ENCODE peak calls at places on chromosomes 7 and 10, in eight cellular contexts. J, S, W, R, X, P, E and L are unnamed samples.

GRCh38 chr10:112221545-112221944 is 38.0 kb upstream of the GPAM start:
- DNase-seq in W (no peak), E (no peak), R (no peak), X (no peak), J (no peak), P (no peak), S (no peak), L (no peak)

GRCh38 chr7:23246540-23246939 is at the start of gene GPNMB:
- DNase-seq in S (no peak), X (no peak), R (peak; percentile 81), J (peak; percentile 17), E (no peak), P (no peak), W (peak; percentile 49), L (no peak)

GRCh38 chr7:123075838-123076462 is 80.5 kb upstream of the TAS2R16 start:
- DNase-seq in W (no peak), R (no peak), X (no peak), P (no peak), E (no peak), J (no peak), S (no peak), L (no peak)

GRCh38 chr10:128526793-128527375 is 400.7 kb upstream of the MKI67 start:
- DNase-seq in E (no peak), X (no peak), R (no peak), S (no peak), P (no peak), J (no peak), W (no peak), L (no peak)

GRCh38 chr10:63166742-63167258 is 33.7 kb downstream of the NRBF2 start:
- DNase-seq in J (no peak), E (peak; percentile 57), X (no peak), R (no peak), P (peak; percentile 74), S (no peak), W (peak; percentile 87), L (no peak)

GRCh38 chr7:129522088-129522970 is 20.0 kb downstream of the SMKR1 start:
- DNase-seq in R (no peak), W (peak; percentile 73), X (peak; percentile 49), E (no peak), S (no peak), P (no peak), J (no peak), L (no peak)

GRCh38 chr7:79217468-79217867 is 236.0 kb downstream of the MAGI2 start:
- DNase-seq in W (no peak), J (no peak), R (no peak), P (peak; percentile 56), E (no peak), S (no peak), X (no peak), L (no peak)

GRCh38 chr7:31373337-31374289 is 33.1 kb upstream of the NEUROD6 start:
- DNase-seq in X (no peak), R (no peak), E (peak; percentile 61), J (peak; percentile 20), P (peak; percentile 34), S (peak; percentile 56), W (peak; percentile 88), L (no peak)

GRCh38 chr10:74021248-74022055 is 23.5 kb downstream of the VCL start:
- DNase-seq in S (no peak), W (no peak), E (no peak), J (no peak), R (no peak), P (no peak), X (no peak), L (no peak)

GRCh38 chr10:53379951-53380350 is 607.4 kb upstream of the MBL2 start:
- DNase-seq in S (no peak), W (no peak), J (no peak), R (no peak), X (no peak), E (no peak), P (no peak), L (no peak)

GRCh38 chr7:134327896-134328295 is 11.2 kb upstream of the SLC35B4 start:
- DNase-seq in W (peak; percentile 90), X (no peak), R (no peak), J (peak; percentile 45), P (peak; percentile 57), S (peak; percentile 61), E (peak; percentile 38), L (no peak)

GRCh38 chr7:141072548-141073172 is 1.2 kb upstream of the TMEM178B start:
- DNase-seq in S (no peak), R (no peak), E (no peak), J (peak; percentile 19), X (no peak), W (peak; percentile 70), P (no peak), L (peak; percentile 56)

GRCh38 chr7:73870041-73870492 is 9.1 kb downstream of the TMEM270 start:
- DNase-seq in S (no peak), R (no peak), W (peak; percentile 56), E (no peak), P (peak; percentile 59), X (no peak), J (no peak), L (no peak)

GRCh38 chr7:157974678-157975230 is 612.9 kb downstream of the PTPRN2 start:
- DNase-seq in X (peak; percentile 57), P (no peak), R (peak; percentile 18), J (no peak), E (no peak), W (no peak), S (no peak), L (no peak)

GRCh38 chr7:149261829-149262617 is at the start of gene ZNF783:
- DNase-seq in J (peak; percentile 90), E (no peak), P (peak; percentile 70), X (peak; percentile 98), W (peak; percentile 96), R (peak; percentile 91), S (peak; percentile 50), L (no peak)

GRCh38 chr10:64170791-64171190 is 649.6 kb downstream of the REEP3 start:
- DNase-seq in E (no peak), J (no peak), X (peak; percentile 56), S (no peak), R (no peak), P (no peak), W (no peak), L (no peak)

GRCh38 chr7:112449353-112449752 is 907 bp upstream of the IFRD1 start:
- DNase-seq in S (no peak), P (peak; percentile 60), W (no peak), J (peak; percentile 55), R (no peak), X (no peak), E (peak; percentile 62), L (no peak)

GRCh38 chr10:96417432-96417831 is 58.6 kb upstream of the OPALIN start:
- DNase-seq in J (no peak), R (no peak), P (peak; percentile 8), S (no peak), E (no peak), W (peak; percentile 49), X (no peak), L (peak; percentile 83)

DNA sequence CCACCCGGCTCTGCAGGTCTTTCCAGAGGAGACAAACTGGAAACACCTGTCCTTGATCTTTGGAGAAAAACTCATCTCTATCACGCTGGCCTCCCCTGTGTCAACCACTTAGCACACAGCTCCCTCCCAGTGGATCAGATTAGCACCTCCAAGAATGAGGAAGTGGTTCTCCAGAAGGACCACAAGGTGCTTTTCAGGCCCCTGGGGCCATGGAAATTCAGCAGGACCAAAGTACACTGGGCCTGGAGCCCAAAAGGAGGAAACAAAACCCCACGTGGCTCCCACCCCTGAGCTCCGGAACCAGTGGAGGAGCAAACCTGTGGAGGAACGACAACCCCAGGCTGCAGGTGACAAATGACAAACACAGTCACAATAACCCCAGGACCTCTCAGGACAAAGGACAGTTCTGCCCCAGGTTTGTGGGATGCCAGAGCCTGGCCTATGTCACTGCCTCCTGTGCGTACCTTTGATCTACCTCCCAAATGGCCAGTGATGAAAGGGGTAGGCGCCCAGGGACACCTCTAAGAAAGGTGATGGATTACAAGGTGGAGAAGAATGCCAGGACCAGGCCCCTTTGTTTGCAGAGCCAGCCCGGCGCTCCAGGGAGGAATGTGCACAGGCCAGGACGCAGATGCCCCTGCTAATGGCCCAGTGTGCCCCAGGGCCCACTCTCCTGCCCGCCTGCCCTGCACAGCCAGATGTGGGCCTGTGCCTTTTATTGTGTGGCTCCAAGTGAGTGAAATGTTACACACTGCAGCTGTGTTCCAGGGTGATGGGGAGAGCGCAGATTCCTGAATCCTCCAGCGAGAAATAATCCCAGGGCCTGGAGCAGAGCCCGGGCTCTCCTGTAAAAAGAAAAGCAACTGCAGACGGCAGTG is 5.6 kb downstream of the TNS3 start:
- DNase-seq in R (no peak), E (no peak), J (peak; percentile 78), P (peak; percentile 95), X (no peak), S (no peak), W (no peak), L (no peak)
- TF ChIP-seq POLR2AphosphoS5 in R (no peak), E (peak; percentile 61), J (peak; percentile 9), P (no peak), X (no peak), S (no peak), W (no peak), L (peak; percentile 40)

GRCh38 chr7:150800576-150801241 is at the start of gene TMEM176A:
- DNase-seq in S (no peak), J (peak; percentile 67), W (peak; percentile 37), X (no peak), E (no peak), R (no peak), P (no peak), L (no peak)
- H3K27ac ChIP-seq in S (no peak within 1 kb of the TSS), J (peak within 1 kb of the TSS; percentile 90), W (no peak within 1 kb of the TSS), X (no peak within 1 kb of the TSS), E (no peak within 1 kb of the TSS), R (peak within 1 kb of the TSS; percentile 61), P (no peak within 1 kb of the TSS), L (peak within 1 kb of the TSS; percentile 76)

DNA sequence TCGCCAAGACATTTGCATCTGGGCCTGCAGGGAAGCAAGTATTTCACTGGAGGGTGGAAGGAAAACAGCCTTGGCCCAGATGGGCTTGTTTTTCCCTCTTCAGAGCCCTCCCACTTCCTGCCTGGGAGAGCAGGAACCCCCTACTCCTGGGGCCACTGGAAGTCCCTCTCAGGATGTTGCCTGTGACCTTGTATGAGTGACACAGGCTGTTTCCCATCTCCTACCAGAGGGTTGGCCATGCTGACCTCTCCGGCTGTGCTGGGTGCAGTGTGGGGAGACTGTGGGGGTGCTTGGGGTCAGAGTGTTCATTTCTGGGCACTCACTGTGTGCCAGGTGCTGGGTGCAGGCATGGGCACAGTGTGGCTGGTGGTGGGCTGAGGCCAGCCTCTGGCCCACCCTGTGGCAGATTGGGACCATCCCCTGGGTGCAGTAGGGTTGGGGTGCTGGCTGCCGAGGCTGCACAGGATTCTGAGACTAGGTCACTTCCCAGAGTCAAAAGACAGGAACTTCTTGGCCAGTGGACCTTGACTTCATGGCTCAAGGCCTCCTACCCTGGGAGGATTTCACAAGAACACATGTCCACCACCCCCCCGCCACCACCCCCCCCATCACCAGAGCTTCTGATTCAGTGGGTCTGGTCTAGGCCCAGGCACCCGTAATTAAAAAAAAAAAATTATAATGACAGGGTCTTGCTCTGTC is 10.2 kb downstream of the TSPAN15 start:
- DNase-seq in J (no peak), E (no peak), X (peak; percentile 77), P (no peak), W (no peak), S (no peak), R (no peak), L (no peak)
- H3K4me1 ChIP-seq in J (peaks cover 68% of the 10 kb centered on the region), E (peaks cover 98% of the 10 kb centered on the region), X (peaks cover 39% of the 10 kb centered on the region), P (peaks cover 16% of the 10 kb centered on the region), W (no peaks in the 10 kb centered on the region), S (no peaks in the 10 kb centered on the region), R (peaks cover 51% of the 10 kb centered on the region), L (peaks cover 42% of the 10 kb centered on the region)

DNA sequence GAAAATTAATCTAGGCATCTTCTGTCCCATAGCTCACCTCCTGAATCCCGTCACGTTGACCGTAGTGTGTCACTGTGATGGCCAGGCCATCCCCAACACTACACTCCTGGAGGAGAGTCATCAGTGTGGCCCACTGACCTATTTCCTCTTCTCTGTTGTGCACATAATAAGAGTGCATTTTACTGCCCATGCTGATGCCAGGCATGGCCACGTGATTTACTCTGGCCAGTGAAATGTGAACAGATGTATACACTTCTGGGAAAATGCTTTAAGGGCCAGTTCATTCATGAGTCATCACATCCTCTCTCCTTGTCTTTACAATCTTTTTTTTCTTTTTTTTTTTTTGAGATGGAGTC is 101.9 kb upstream of the PIP4K2A start:
- DNase-seq in S (no peak), W (no peak), P (no peak), J (no peak), R (no peak), E (peak; percentile 32), X (no peak), L (no peak)
- TF ChIP-seq POLR2AphosphoS5 in S (no peak), W (no peak), P (no peak), J (no peak), R (no peak), E (no peak), X (no peak), L (no peak)